ENCODE peak calls at places on chromosomes 6 and 20, in seven cellular contexts. M, C, F, S, L, B and Y are unnamed samples.

GRCh38 chr6:121959501-121959900 is 440.0 kb upstream of the HSF2 start:
- DNase-seq in M (no peak), F (no peak), C (no peak), B (no peak), S (no peak), L (peak), Y (no peak)

GRCh38 chr20:44450279-44450937 is 25.3 kb upstream of the TTPAL start:
- DNase-seq in F (no peak), C (no peak), B (no peak), L (no peak), M (no peak), S (no peak), Y (no peak)

GRCh38 chr6:34459899-34460593 is 5.8 kb upstream of the PACSIN1 start:
- DNase-seq in L (peak), F (peak), S (no peak), B (no peak), M (no peak), C (no peak), Y (peak)

GRCh38 chr20:14069796-14070195 is 74.5 kb downstream of the MACROD2 start:
- DNase-seq in B (no peak), S (no peak), M (no peak), L (no peak), C (no peak), F (no peak), Y (no peak)

GRCh38 chr6:42365021-42365420 is 86.7 kb downstream of the TRERF1 start:
- DNase-seq in F (no peak), S (no peak), M (no peak), C (no peak), B (no peak), L (no peak), Y (peak)

GRCh38 chr6:84317463-84317862 is 90.0 kb upstream of the CEP162 start:
- DNase-seq in L (no peak), M (no peak), F (no peak), S (no peak), B (no peak), C (no peak), Y (no peak)

GRCh38 chr6:139927236-139927635 is 552.8 kb upstream of the CITED2 start:
- DNase-seq in C (peak), F (no peak), B (no peak), S (no peak), M (no peak), L (peak), Y (no peak)

GRCh38 chr6:169169941-169170582 is 83.6 kb downstream of the THBS2 start:
- DNase-seq in C (no peak), S (no peak), F (no peak), B (no peak), M (no peak), L (no peak), Y (no peak)

GRCh38 chr6:85360794-85361642 is 88.9 kb upstream of the NT5E start:
- DNase-seq in F (peak), L (peak), M (no peak), C (peak), B (no peak), S (no peak), Y (no peak)

GRCh38 chr6:35218021-35218420 is 4.3 kb downstream of the SCUBE3 start:
- DNase-seq in M (no peak), B (no peak), L (peak), S (no peak), C (no peak), F (no peak), Y (no peak)

GRCh38 chr6:31736768-31737314 is 511 bp upstream of the CLIC1 start:
- DNase-seq in F (no peak), S (no peak), L (no peak), M (no peak), B (no peak), C (peak), Y (no peak)

GRCh38 chr6:112007805-112008204 is 46.1 kb upstream of the CCN6 start:
- DNase-seq in S (no peak), F (no peak), B (peak), M (peak), L (peak), C (peak), Y (no peak)

GRCh38 chr6:79574636-79575035 is 37.4 kb upstream of the LCA5 start:
- DNase-seq in S (no peak), L (peak), B (no peak), M (no peak), F (no peak), C (no peak), Y (no peak)

GRCh38 chr6:20686142-20686541 is 151.9 kb downstream of the CDKAL1 start:
- DNase-seq in B (no peak), S (no peak), M (no peak), L (no peak), C (no peak), F (no peak), Y (no peak)

GRCh38 chr6:15152720-15153119 is 93.1 kb upstream of the JARID2 start:
- DNase-seq in C (no peak), B (no peak), F (no peak), M (no peak), S (no peak), L (no peak), Y (no peak)

GRCh38 chr6:85675030-85675819 is 32.5 kb upstream of the SYNCRIP start:
- DNase-seq in F (peak), L (peak), B (no peak), S (no peak), M (no peak), C (no peak), Y (no peak)

GRCh38 chr6:36771145-36771544 is 68.1 kb downstream of the CPNE5 start:
- DNase-seq in F (no peak), S (no peak), L (no peak), M (no peak), C (no peak), B (no peak), Y (no peak)

GRCh38 chr6:160139420-160139851 is 17.8 kb downstream of the SLC22A1 start:
- DNase-seq in M (peak), F (no peak), L (no peak), B (no peak), C (peak), S (no peak), Y (peak)

GRCh38 chr20:18712116-18712515 is 101.5 kb upstream of the SCP2D1 start:
- DNase-seq in M (no peak), C (no peak), S (no peak), L (no peak), F (no peak), B (no peak), Y (no peak)

GRCh38 chr6:118581489-118581959 is 33.4 kb downstream of the PLN start:
- DNase-seq in S (no peak), F (no peak), B (no peak), C (no peak), M (no peak), L (no peak), Y (no peak)

GRCh38 chr6:133241901-133242760 is 974 bp downstream of the EYA4 start:
- DNase-seq in M (no peak), F (no peak), B (peak), C (no peak), S (peak), L (peak), Y (no peak)

GRCh38 chr6:134026597-134026996 is 25.8 kb downstream of the SLC2A12 start:
- DNase-seq in S (no peak), M (no peak), L (peak), F (no peak), B (no peak), C (no peak), Y (no peak)

GRCh38 chr6:37210313-37210898 is 40.5 kb downstream of the PIM1 start:
- DNase-seq in L (peak), B (peak), S (peak), M (peak), C (peak), F (peak), Y (peak)

GRCh38 chr6:136656121-136656520 is 105.9 kb upstream of the MAP7 start:
- DNase-seq in B (no peak), F (no peak), S (no peak), L (no peak), M (no peak), C (no peak), Y (no peak)

GRCh38 chr6:143400258-143401059 is 50.0 kb downstream of the ADAT2 start:
- DNase-seq in L (no peak), B (no peak), F (no peak), C (no peak), S (no peak), M (no peak), Y (no peak)

GRCh38 chr20:62537649-62538292 is 62.0 kb upstream of the GATA5 start:
- DNase-seq in B (no peak), L (no peak), C (no peak), M (no peak), F (no peak), S (no peak), Y (no peak)

GRCh38 chr6:159044899-159045727 is at the start of gene TAGAP:
- DNase-seq in B (peak), M (peak), C (peak), F (peak), S (peak), L (no peak), Y (peak)
- TF ChIP-seq POLR2A in B (peak), M (no peak), C (peak), F (peak), S (peak), L (no peak), Y (no peak)

DNA sequence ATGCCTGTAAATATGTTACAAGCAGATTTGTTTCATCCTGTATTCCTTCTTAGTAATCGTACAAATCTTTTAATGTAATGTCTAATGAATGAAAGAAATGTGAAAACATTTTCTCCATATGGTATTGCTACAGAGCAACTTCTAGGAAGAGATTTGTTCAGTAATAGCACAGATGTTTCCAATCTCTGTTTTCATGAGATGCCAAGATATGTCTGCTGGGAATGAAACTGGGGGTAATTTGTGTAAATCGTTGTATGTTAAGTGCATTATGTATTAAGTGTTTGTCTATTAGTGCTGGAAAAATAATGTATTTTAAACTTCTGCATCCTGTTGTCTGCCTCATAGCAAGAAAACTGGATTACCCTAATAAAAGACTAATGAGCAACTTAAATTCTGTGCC is 722.2 kb upstream of the EYS start:
- DNase-seq in M (no peak), L (no peak), S (no peak), C (no peak), F (no peak), B (no peak), Y (no peak)
- TF ChIP-seq POLR2A in M (no peak), L (no peak), S (no peak), C (no peak), F (no peak), B (no peak), Y (no peak)

GRCh38 chr6:30678964-30679726 is 6.3 kb upstream of the DHX16 start:
- DNase-seq in C (peak), B (peak), L (peak), F (peak), S (peak), M (peak), Y (peak)
- TF ChIP-seq POLR2A in C (no peak), B (no peak), L (no peak), F (no peak), S (no peak), M (no peak), Y (no peak)

GRCh38 chr6:151071295-151071694 is 168.5 kb upstream of the AKAP12 start:
- DNase-seq in B (peak), L (peak), M (peak), C (peak), S (no peak), F (no peak), Y (no peak)
- TF ChIP-seq POLR2A in B (no peak), L (no peak), M (no peak), C (no peak), S (no peak), F (no peak), Y (no peak)

GRCh38 chr6:167122827-167123657 is at the start of gene CCR6:
- DNase-seq in M (no peak), F (no peak), S (no peak), L (no peak), B (no peak), C (no peak), Y (no peak)

GRCh38 chr6:167120557-167121030 is 2.3 kb upstream of the CCR6 start:
- DNase-seq in C (no peak), M (no peak), B (no peak), F (no peak), L (no peak), S (no peak), Y (no peak)

GRCh38 chr6:167119680-167120556 is 3.0 kb upstream of the CCR6 start:
- DNase-seq in C (no peak), B (no peak), L (no peak), S (no peak), M (no peak), F (peak), Y (no peak)

GRCh38 chr6:167121471-167121870 is 1.4 kb upstream of the CCR6 start:
- DNase-seq in S (no peak), M (no peak), F (no peak), B (no peak), L (no peak), C (no peak), Y (no peak)

DNA sequence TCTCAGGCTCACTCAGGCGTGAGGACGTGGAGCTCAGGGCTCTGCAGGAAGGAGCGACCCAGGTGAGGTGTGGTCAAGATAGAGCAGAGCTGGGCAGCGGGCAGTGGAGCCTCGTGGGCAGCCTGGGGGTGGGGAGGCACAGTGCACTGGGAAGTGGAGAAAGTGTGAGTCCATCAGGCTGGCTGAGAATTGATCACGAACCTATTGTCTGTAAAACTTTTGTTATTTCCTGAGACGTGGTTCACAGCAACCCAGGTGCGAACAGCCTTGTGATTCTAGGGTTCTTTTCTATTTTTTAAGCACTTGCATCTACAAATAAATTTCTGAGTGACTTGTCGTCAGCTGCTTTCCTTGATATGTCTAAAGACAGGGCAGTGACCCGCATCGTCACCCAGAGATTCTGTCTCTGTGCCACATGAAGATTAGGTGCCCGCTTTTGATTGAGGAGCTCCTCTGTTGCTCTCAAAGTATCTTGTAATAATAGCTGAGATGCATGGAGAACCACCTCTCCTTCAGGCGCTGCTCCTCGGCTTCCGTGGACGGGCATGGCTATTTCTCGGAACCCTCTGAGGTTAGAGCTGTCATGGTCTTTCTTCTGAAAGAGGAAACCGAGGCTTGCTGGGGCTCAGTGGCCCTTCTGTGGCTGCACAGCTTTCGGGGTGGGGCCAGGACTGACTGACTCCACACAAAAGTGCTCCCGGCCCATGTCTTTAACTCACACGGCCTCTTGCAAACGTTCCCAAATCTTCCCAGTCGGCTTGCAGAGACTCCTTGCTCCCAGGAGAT is 662 bp upstream of the CCR6 start:
- DNase-seq in S (no peak), B (no peak), M (no peak), C (no peak), F (peak), L (no peak), Y (peak)
- TF ChIP-seq POLR2A in S (no peak), B (no peak), M (no peak), C (no peak), F (no peak), L (no peak), Y (no peak)